ENCODE peak calls at places on chromosomes 6 and 20, in seven cellular contexts. R is tibial artery; P is GM06990; G is heart right ventricle; K is CD4-positive, alpha-beta T cell; S is HCT116; M is H9. Z is an unnamed sample.

GRCh38 chr20:2283706-2284423 is 11.9 kb upstream of the TGM3 start:
- DNase-seq in G (no peak), R (no peak), S (no peak), K (no peak), P (no peak), M (no peak), Z (no peak)

GRCh38 chr6:102085257-102085656 is 691.7 kb downstream of the GRIK2 start:
- DNase-seq in G (no peak), K (no peak), R (no peak), M (no peak), P (no peak), S (no peak), Z (no peak)

GRCh38 chr6:123994891-123995635 is 191.4 kb downstream of the NKAIN2 start:
- DNase-seq in S (no peak), G (no peak), R (no peak), M (no peak), P (no peak), K (no peak), Z (no peak)

GRCh38 chr6:150152891-150153876 is 10.3 kb downstream of the PPP1R14C start:
- DNase-seq in R (no peak), G (no peak), M (no peak), P (no peak), K (no peak), S (no peak), Z (no peak)

GRCh38 chr6:68651018-68651985 is 16.2 kb downstream of the ADGRB3 start:
- DNase-seq in S (no peak), P (no peak), G (no peak), M (no peak), R (no peak), K (no peak), Z (no peak)

GRCh38 chr6:10587694-10588392 is 66.7 kb downstream of the GCNT2 start:
- DNase-seq in S (no peak), K (no peak), R (no peak), M (no peak), G (peak; percentile 40), P (no peak), Z (no peak)

GRCh38 chr6:73710948-73711347 is 14.9 kb downstream of the CD109 start:
- DNase-seq in M (no peak), G (no peak), S (no peak), K (no peak), R (no peak), P (no peak), Z (no peak)

GRCh38 chr6:117548797-117549301 is 53.5 kb downstream of the GOPC start:
- DNase-seq in P (no peak), R (no peak), S (no peak), M (no peak), G (no peak), K (no peak), Z (no peak)

GRCh38 chr6:44043479-44044153 is 83.6 kb downstream of the MRPL14 start:
- DNase-seq in K (no peak), S (no peak), M (peak; percentile 59), P (no peak), G (no peak), R (no peak), Z (no peak)

GRCh38 chr6:33935439-33936080 is 131.8 kb upstream of the MLN start:
- DNase-seq in S (no peak), M (peak; percentile 53), P (no peak), K (no peak), G (no peak), R (no peak), Z (peak; percentile 58)

GRCh38 chr6:136440187-136440582 is 110.0 kb downstream of the MAP7 start:
- DNase-seq in M (no peak), R (no peak), P (no peak), K (no peak), G (no peak), S (no peak), Z (no peak)

GRCh38 chr6:38177885-38178583 is 358.5 kb downstream of the ZFAND3 start:
- DNase-seq in K (no peak), S (no peak), M (no peak), P (no peak), G (no peak), R (peak; percentile 24), Z (no peak)

GRCh38 chr20:61536671-61537070 is 284.6 kb downstream of the CDH4 start:
- DNase-seq in K (no peak), M (no peak), R (no peak), P (no peak), S (no peak), G (no peak), Z (no peak)

GRCh38 chr6:40809627-40810026 is 222.5 kb upstream of the LRFN2 start:
- DNase-seq in G (no peak), S (no peak), P (no peak), K (no peak), R (no peak), M (no peak), Z (no peak)

GRCh38 chr20:35506872-35507638 is 22.4 kb downstream of the C20orf173 start:
- DNase-seq in G (no peak), M (no peak), R (no peak), P (no peak), K (no peak), S (no peak), Z (no peak)

GRCh38 chr20:44057698-44058675 is 129.0 kb downstream of the JPH2 start:
- DNase-seq in S (no peak), G (no peak), M (no peak), P (no peak), R (no peak), K (no peak), Z (no peak)

GRCh38 chr20:44054849-44055248 is 132.1 kb downstream of the JPH2 start:
- DNase-seq in K (no peak), G (no peak), R (no peak), S (no peak), P (no peak), M (no peak), Z (no peak)

GRCh38 chr20:44054118-44054517 is 132.9 kb downstream of the JPH2 start:
- DNase-seq in G (no peak), R (peak; percentile 44), M (no peak), S (no peak), K (no peak), P (no peak), Z (no peak)

GRCh38 chr20:44053046-44053445 is 133.9 kb downstream of the JPH2 start:
- DNase-seq in P (no peak), G (no peak), M (no peak), S (no peak), K (no peak), R (no peak), Z (no peak)

DNA sequence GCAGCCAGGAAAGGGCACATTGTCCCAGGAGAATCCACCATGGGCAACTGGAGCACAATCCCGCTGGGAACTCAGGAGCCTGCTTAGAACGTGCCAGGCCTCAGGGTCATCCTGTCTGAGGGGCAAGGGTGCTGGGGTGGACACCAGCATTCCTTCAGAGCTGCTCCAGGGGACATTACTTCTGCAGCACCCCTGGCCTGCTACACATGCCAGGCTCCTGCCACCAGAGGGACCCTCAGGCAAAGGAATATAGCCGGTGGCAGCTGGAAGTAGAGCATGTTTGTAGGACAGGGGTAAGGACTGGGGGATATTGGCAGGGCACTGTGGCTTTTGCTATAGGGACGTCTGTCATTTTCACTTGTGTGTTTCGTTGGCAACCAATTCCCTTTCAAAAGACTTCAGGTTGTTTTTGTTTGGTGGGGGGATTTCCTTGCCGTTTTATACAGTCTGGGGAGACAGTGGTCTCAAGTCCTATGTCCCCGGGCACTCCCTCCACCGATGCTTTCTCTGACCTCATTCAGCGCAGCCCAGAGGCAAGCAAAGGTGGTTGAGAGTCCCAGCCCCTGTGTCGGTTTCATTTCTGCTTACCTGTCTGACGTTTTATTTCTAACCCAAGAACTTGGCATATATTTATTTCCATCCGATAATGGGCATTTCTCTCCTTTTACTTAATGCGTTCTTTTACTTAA is 130.8 kb downstream of the JPH2 start:
- DNase-seq in S (no peak), M (peak; percentile 75), K (peak; percentile 72), P (no peak), R (peak; percentile 41), G (no peak), Z (peak; percentile 46)
- TF ChIP-seq CTCF in S (peak; percentile 69), M (peak; percentile 79), K (peak; percentile 71), P (peak; percentile 43), R (peak; percentile 16), G (peak; percentile 17), Z (peak; percentile 58)

DNA sequence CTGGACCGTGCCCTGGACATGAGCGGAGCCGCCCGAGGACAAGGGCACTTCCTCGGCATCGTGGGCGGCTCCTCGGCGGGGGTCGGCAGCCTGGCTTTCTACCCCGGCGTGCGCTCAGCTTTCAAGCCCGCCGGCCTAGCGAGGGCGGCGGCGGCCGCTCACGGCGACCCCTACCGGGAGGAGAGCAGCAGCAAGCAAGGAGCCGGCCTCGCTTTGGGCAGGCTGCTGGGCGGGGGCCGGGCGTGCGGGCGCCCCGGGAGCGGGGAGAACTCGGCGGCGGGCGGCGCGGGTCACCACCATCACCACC is 6.7 kb downstream of the PRDM13 start:
- DNase-seq in R (no peak), S (no peak), G (no peak), P (peak; percentile 76), M (peak; percentile 84), K (no peak), Z (peak; percentile 79)
- TF ChIP-seq CTCF in R (no peak), S (no peak), G (no peak), P (peak; percentile 38), M (peak; percentile 72), K (no peak), Z (peak; percentile 38)

DNA sequence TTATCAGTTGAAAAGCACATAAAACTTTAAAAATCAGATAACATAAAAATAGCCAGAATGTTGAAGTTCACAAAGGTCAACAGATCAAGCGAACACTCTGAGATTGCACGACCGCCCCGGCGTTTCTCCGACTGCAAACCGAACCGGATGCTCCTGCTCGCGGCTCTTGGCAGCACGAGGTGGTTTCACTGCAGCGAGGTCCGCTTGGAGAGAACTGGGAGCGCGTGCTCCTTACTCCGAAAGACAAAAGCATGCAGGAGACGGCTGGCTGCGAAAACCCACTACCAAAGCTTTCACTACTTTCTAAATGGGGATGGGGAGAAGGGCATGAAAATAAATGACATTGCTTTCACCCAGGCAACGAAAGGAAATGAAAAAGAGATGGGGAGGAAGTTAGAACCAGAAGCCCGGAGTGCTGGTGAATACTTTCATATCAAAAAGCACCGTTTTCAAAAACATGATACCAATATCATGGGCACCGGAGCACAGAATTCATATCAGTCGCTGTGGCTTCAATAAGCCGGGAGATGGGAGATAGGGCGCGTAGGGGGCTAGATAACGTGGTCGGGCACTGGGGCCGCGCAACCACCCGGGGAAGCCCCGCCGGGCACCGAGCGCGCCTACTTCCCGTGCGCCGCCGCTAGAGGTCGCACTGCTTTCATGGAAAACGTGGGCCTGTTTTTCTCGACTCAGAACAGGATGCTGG is 8.3 kb upstream of the ANKRD60 start:
- DNase-seq in M (peak; percentile 77), G (peak; percentile 62), R (peak; percentile 79), P (peak; percentile 78), S (no peak), K (peak; percentile 87), Z (peak; percentile 89)
- TF ChIP-seq CTCF in M (peak; percentile 99), G (peak; percentile 90), R (peak; percentile 83), P (peak; percentile 97), S (peak; percentile 94), K (peak; percentile 99), Z (peak; percentile 99)

GRCh38 chr6:77021232-77021631 is 442.1 kb downstream of the HTR1B start:
- DNase-seq in R (no peak), S (no peak), P (no peak), K (no peak), M (no peak), G (no peak), Z (no peak)
- TF ChIP-seq CTCF in R (no peak), S (no peak), P (no peak), K (no peak), M (no peak), G (no peak), Z (no peak)

GRCh38 chr6:52808660-52809059 is 5.0 kb upstream of the GSTA1 start:
- DNase-seq in G (no peak), R (no peak), S (no peak), K (no peak), P (no peak), M (no peak), Z (no peak)
- TF ChIP-seq CTCF in G (no peak), R (no peak), S (no peak), K (no peak), P (no peak), M (no peak), Z (no peak)

GRCh38 chr20:48189177-48189576 is 403.9 kb upstream of the SULF2 start:
- DNase-seq in M (peak; percentile 49), G (no peak), R (no peak), S (peak; percentile 12), P (no peak), K (no peak), Z (no peak)
- TF ChIP-seq CTCF in M (peak; percentile 60), G (no peak), R (no peak), S (peak; percentile 45), P (peak; percentile 64), K (no peak), Z (no peak)

Z was measured in nephron progenitor cell.